ENCODE peak calls at places on chromosomes 1 and 21, in eight cellular contexts. U is tibial nerve; B is activated T-cell treated with anti-CD3 and anti-CD28 coated beads for 1 hour; H is activated CD4-positive, alpha-beta T cell treated with anti-CD3 and anti-CD28 coated beads for 24 hours; J is caudate nucleus; R is skeletal muscle cell; L is HEK293T; Z is MCF 10A. Q is an unnamed sample.

GRCh38 chr1:23799570-23800395 is 771 bp downstream of the GALE start:
- DNase-seq in U (no peak), B (no peak), H (no peak), J (no peak), R (no peak), L (no peak), Z (peak; percentile 94), Q (peak; percentile 64)

GRCh38 chr21:17925000-17925610 is 105.9 kb upstream of the C21orf91 start:
- DNase-seq in U (no peak), B (peak; percentile 25), H (peak; percentile 5), J (no peak), R (no peak), L (peak; percentile 76), Z (peak; percentile 84), Q (peak; percentile 46)

GRCh38 chr1:9592510-9593075 is 3.9 kb downstream of the TMEM201 start:
- DNase-seq in U (no peak), B (no peak), H (no peak), J (no peak), R (no peak), L (no peak), Z (no peak), Q (no peak)

GRCh38 chr1:157971723-157972122 is 21.7 kb upstream of the KIRREL1 start:
- DNase-seq in U (no peak), B (no peak), H (no peak), J (no peak), R (no peak), L (no peak), Z (no peak), Q (no peak)

GRCh38 chr1:31957701-31958674 is 19.8 kb upstream of the PTP4A2 start:
- DNase-seq in U (no peak), B (no peak), H (peak; percentile 30), J (no peak), R (no peak), L (peak; percentile 9), Z (no peak), Q (no peak)

GRCh38 chr1:238071061-238071460 is 180.3 kb upstream of the ZP4 start:
- DNase-seq in U (no peak), B (no peak), H (no peak), J (no peak), R (no peak), L (no peak), Z (no peak), Q (no peak)

GRCh38 chr1:210250665-210250997 is 18.0 kb downstream of the SERTAD4 start:
- DNase-seq in U (no peak), B (no peak), H (no peak), J (no peak), R (no peak), L (peak; percentile 60), Z (no peak), Q (no peak)

GRCh38 chr21:38995755-38996154 is 187.5 kb downstream of the PSMG1 start:
- DNase-seq in U (no peak), B (no peak), H (no peak), J (no peak), R (no peak), L (no peak), Z (no peak), Q (no peak)

GRCh38 chr21:44052071-44052829 is 40.1 kb downstream of the TRAPPC10 start:
- DNase-seq in U (no peak), B (no peak), H (no peak), J (no peak), R (no peak), L (no peak), Z (no peak), Q (no peak)

GRCh38 chr1:25682059-25682601 is 65.5 kb downstream of the MAN1C1 start:
- DNase-seq in U (no peak), B (no peak), H (no peak), J (no peak), R (no peak), L (no peak), Z (no peak), Q (no peak)

GRCh38 chr21:42853621-42854020 is 25.7 kb downstream of the WDR4 start:
- DNase-seq in U (no peak), B (no peak), H (no peak), J (no peak), R (no peak), L (no peak), Z (no peak), Q (no peak)

GRCh38 chr21:34807881-34808568 is 139.2 kb downstream of the CLIC6 start:
- DNase-seq in U (no peak), B (peak; percentile 25), H (peak; percentile 59), J (no peak), R (peak; percentile 93), L (no peak), Z (peak; percentile 97), Q (peak; percentile 79)

GRCh38 chr1:2607681-2608041 is 21.1 kb downstream of the PRXL2B start:
- DNase-seq in U (no peak), B (no peak), H (no peak), J (no peak), R (no peak), L (no peak), Z (no peak), Q (no peak)

GRCh38 chr1:178539291-178539690 is 26.4 kb downstream of the TEX35 start:
- DNase-seq in U (no peak), B (no peak), H (no peak), J (no peak), R (no peak), L (no peak), Z (no peak), Q (no peak)

Q was measured in lower leg skin.